ENCODE peak calls at places on chromosomes 16 and 17, in four cellular contexts. One of them, this sample, is unnamed.

GRCh38 chr16:12147681-12148479 is 171.3 kb downstream of the SNX29 start:
- DNase-seq in OCI-LY7: peak
- DNase-seq in lower lobe of right lung: no peak
- DNase-seq in HFFc6: no peak
- DNase-seq in this sample: no peak

GRCh38 chr16:67184453-67185002 is 765 bp upstream of the MATCAP1 start:
- DNase-seq in OCI-LY7: no peak
- DNase-seq in lower lobe of right lung: no peak
- DNase-seq in HFFc6: no peak
- DNase-seq in this sample: no peak

GRCh38 chr17:37086329-37086728 is 137.6 kb downstream of the AATF start:
- DNase-seq in OCI-LY7: no peak
- DNase-seq in lower lobe of right lung: no peak
- DNase-seq in HFFc6: no peak
- DNase-seq in this sample: no peak

GRCh38 chr16:2149630-2150417 is 1.4 kb downstream of the RAB26 start:
- DNase-seq in OCI-LY7: peak
- DNase-seq in lower lobe of right lung: no peak
- DNase-seq in HFFc6: no peak
- DNase-seq in this sample: no peak

GRCh38 chr17:58565389-58566311 is 51.2 kb upstream of the MTMR4 start:
- DNase-seq in OCI-LY7: peak
- DNase-seq in lower lobe of right lung: no peak
- DNase-seq in HFFc6: no peak
- DNase-seq in this sample: no peak

GRCh38 chr17:46197526-46197925 is 4.3 kb upstream of the KANSL1 start:
- DNase-seq in OCI-LY7: no peak
- DNase-seq in lower lobe of right lung: no peak
- DNase-seq in HFFc6: no peak
- DNase-seq in this sample: no peak

GRCh38 chr17:65268832-65269231 is 131.7 kb downstream of the RGS9 start:
- DNase-seq in OCI-LY7: no peak
- DNase-seq in lower lobe of right lung: no peak
- DNase-seq in HFFc6: peak
- DNase-seq in this sample: no peak

GRCh38 chr17:38727661-38728220 is 2.4 kb upstream of the CISD3 start:
- DNase-seq in OCI-LY7: no peak
- DNase-seq in lower lobe of right lung: no peak
- DNase-seq in HFFc6: no peak
- DNase-seq in this sample: no peak

GRCh38 chr16:29290631-29291247 is 115.8 kb downstream of the NPIPB11 start:
- DNase-seq in OCI-LY7: no peak
- DNase-seq in lower lobe of right lung: peak
- DNase-seq in HFFc6: peak
- DNase-seq in this sample: peak

GRCh38 chr17:67274466-67274865 is 29.5 kb upstream of the HELZ start:
- DNase-seq in OCI-LY7: no peak
- DNase-seq in lower lobe of right lung: no peak
- DNase-seq in HFFc6: no peak
- DNase-seq in this sample: no peak

GRCh38 chr17:67276075-67276474 is 31.1 kb upstream of the HELZ start:
- DNase-seq in OCI-LY7: peak
- DNase-seq in lower lobe of right lung: no peak
- DNase-seq in HFFc6: no peak
- DNase-seq in this sample: no peak

GRCh38 chr17:67270411-67270810 is 25.4 kb upstream of the HELZ start:
- DNase-seq in OCI-LY7: no peak
- DNase-seq in lower lobe of right lung: no peak
- DNase-seq in HFFc6: no peak
- DNase-seq in this sample: no peak

GRCh38 chr17:67273900-67274299 is 28.9 kb upstream of the HELZ start:
- DNase-seq in OCI-LY7: no peak
- DNase-seq in lower lobe of right lung: no peak
- DNase-seq in HFFc6: no peak
- DNase-seq in this sample: no peak

DNA sequence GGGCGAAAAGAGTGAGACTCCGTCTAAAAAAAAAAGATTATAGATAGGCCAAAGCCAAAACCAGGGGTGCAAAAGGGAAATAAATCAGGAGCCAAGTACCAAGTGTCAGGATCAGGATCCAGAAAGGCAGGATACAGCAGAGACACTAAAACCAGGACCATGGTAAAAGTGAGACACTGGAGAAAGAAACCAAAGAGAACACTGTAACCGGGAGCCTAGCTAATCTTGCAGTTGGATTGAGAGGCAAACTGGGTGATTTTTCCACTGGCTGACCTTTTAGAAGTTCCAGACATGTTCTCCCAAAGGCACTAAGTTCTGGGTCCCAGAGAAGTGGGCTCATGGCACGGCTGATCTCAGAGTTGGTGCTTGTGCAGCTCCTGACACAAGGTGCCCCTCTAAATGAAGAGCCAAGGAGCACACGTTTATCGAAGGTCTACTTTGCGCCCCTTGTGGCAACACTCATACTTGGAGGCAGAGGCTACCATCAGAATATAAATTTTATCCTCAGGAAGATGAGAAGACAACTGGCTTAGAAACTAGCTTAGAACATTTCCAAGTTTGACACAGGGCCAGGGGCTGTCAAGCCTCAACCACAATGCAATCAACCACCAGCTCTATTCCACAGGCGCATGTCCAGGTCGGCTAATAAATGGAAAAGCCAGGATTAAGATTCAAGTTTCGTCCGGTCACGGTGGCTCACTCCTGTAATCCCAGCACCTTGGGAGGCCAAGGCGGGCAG is 27.5 kb upstream of the HELZ start:
- DNase-seq in OCI-LY7: peak
- DNase-seq in lower lobe of right lung: no peak
- DNase-seq in HFFc6: no peak
- DNase-seq in this sample: no peak
- TF ChIP-seq CTCF in OCI-LY7: peak
- TF ChIP-seq CTCF in lower lobe of right lung: peak
- TF ChIP-seq CTCF in HFFc6: peak
- TF ChIP-seq CTCF in this sample: no peak

DNA sequence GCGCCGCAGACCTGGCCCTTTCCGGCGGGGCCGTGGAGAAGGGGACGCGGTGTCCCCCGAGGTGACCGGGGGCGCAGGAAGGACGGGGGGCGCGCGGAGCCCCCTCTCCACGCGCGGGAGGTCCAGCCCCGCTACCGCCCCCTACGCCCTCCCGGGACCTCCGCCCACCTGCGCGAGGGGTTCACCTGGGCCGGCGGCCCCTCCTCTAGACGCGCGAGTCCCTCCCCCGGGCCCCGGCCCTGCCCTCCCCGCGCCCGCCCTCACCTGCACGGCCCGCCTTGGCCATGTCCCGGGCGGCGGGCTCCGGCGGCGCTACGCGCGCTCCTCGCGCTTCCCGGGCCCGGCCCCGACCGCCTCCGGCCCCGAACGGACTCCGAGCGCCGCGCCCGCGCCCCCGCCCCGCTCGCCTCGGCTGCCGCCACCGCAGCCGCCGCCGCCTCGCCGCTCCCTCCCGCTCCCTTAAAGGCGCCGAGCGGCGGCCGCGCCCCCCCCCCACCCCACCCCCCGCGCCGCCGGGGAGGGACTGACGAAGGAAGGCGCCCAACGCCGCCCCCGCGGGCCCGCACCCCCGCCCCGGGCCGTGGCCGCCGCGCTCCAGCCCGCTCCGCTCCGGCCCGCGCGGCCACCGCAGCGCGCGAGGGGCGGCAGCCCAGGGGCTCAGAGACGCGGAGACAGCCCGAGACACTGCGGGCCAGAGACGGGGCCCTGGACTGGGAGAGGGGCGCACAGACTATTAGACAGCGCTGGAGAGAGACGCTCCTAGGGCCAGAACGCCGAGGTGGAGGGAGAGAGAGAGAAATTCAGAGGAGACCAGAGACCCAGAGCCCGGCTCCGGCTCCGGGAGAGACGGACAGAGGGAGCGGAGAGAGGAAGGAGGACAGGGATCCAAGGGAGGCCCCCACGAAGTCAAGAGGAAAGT is at the start of gene PITPNM3:
- DNase-seq in OCI-LY7: no peak
- DNase-seq in lower lobe of right lung: peak
- DNase-seq in HFFc6: no peak
- DNase-seq in this sample: no peak
- TF ChIP-seq CTCF in OCI-LY7: no peak
- TF ChIP-seq CTCF in lower lobe of right lung: no peak
- TF ChIP-seq CTCF in HFFc6: no peak
- TF ChIP-seq CTCF in this sample: no peak

GRCh38 chr16:55078153-55078552 is 147.5 kb downstream of the IRX5 start:
- DNase-seq in OCI-LY7: no peak
- DNase-seq in lower lobe of right lung: no peak
- DNase-seq in HFFc6: no peak
- DNase-seq in this sample: no peak
- TF ChIP-seq CTCF in OCI-LY7: no peak
- TF ChIP-seq CTCF in lower lobe of right lung: no peak
- TF ChIP-seq CTCF in HFFc6: no peak
- TF ChIP-seq CTCF in this sample: no peak

GRCh38 chr17:55325405-55325804 is 60.6 kb downstream of the HLF start:
- DNase-seq in OCI-LY7: no peak
- DNase-seq in lower lobe of right lung: no peak
- DNase-seq in HFFc6: no peak
- DNase-seq in this sample: no peak
- TF ChIP-seq CTCF in OCI-LY7: no peak
- TF ChIP-seq CTCF in lower lobe of right lung: no peak
- TF ChIP-seq CTCF in HFFc6: no peak
- TF ChIP-seq CTCF in this sample: no peak

DNA sequence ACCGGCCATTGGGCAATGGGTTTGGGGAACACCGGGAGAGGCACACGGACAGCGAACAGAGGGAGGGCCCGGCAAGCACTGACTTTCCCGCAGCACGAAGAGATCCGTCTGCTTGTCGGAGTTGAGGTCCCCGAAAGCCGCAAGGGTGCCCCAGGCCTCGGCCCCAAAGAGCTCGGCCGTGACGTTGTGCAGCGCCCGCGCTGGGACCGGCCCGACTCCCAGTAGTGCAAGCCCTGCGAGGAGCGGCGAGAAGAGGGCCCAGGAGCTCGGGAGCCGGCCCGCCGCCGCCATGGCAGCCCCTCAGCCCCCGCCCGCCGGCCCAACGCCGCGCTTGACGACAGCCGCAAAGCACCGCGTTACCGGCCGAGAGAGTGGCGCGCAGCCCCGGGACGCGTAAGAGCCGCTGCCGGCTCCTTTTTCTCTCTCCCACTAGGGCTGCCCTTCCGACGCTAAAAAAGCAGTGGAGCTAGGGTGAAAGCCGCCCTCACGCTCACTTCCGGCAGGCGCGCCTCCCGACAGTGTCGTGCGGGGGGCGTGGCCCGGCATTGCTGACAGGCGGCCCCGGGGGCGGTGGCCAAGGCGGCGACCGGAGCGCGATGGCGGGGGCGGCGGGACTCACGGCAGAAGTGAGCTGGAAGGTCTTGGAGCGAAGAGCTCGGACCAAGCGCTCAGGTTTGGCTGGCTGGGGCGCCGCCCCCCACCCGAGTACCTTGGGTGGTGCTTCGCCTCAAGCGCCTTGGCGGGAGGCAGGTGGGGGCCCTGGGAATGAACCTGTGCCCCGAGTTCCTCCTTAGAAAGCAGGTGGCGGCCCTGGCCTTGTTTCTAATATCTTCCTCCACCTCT is at the start of the genes ITFG1 and PHKB:
- DNase-seq in OCI-LY7: peak
- DNase-seq in lower lobe of right lung: peak
- DNase-seq in HFFc6: peak
- DNase-seq in this sample: peak
- TF ChIP-seq CTCF in OCI-LY7: peak
- TF ChIP-seq CTCF in lower lobe of right lung: peak
- TF ChIP-seq CTCF in HFFc6: peak
- TF ChIP-seq CTCF in this sample: no peak

DNA sequence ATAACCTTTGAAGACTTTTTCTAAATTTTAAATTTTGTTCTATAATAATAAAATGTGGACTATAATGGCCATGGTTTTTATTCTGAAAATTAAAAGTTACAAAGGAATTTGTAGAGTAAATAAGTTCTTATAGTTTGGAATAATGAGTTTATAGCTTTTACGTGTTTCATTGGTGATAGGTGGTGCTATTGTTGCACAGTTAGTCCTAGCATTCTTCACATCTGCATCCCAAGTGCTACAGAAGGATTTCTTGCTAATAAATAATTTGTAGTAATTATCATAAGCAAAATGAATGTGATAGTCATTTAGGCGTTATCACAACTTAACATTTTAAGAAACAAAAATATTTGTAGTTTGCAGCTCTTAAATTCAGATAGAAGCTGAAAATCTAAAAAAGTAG is 67.9 kb downstream of the BCAS3 start:
- DNase-seq in OCI-LY7: no peak
- DNase-seq in lower lobe of right lung: no peak
- DNase-seq in HFFc6: no peak
- DNase-seq in this sample: no peak
- TF ChIP-seq CTCF in OCI-LY7: peak
- TF ChIP-seq CTCF in lower lobe of right lung: no peak
- TF ChIP-seq CTCF in HFFc6: no peak
- TF ChIP-seq CTCF in this sample: peak

GRCh38 chr17:18184143-18185007 is 747 bp downstream of the ALKBH5 start:
- DNase-seq in OCI-LY7: peak
- DNase-seq in lower lobe of right lung: peak
- DNase-seq in HFFc6: peak
- DNase-seq in this sample: peak

GRCh38 chr17:18182190-18182977 is 1.2 kb upstream of the ALKBH5 start:
- DNase-seq in OCI-LY7: no peak
- DNase-seq in lower lobe of right lung: no peak
- DNase-seq in HFFc6: no peak
- DNase-seq in this sample: peak

GRCh38 chr17:18185391-18185790 is 1.8 kb downstream of the ALKBH5 start:
- DNase-seq in OCI-LY7: peak
- DNase-seq in lower lobe of right lung: no peak
- DNase-seq in HFFc6: peak
- DNase-seq in this sample: no peak

GRCh38 chr17:18182978-18183333 is 672 bp upstream of the ALKBH5 start:
- DNase-seq in OCI-LY7: peak
- DNase-seq in lower lobe of right lung: peak
- DNase-seq in HFFc6: peak
- DNase-seq in this sample: peak

GRCh38 chr17:18183334-18184142 is at the start of gene ALKBH5:
- DNase-seq in OCI-LY7: peak
- DNase-seq in lower lobe of right lung: peak
- DNase-seq in HFFc6: peak
- DNase-seq in this sample: peak
- TF ChIP-seq CTCF in OCI-LY7: peak
- TF ChIP-seq CTCF in lower lobe of right lung: no peak
- TF ChIP-seq CTCF in HFFc6: peak
- TF ChIP-seq CTCF in this sample: peak

This sample was measured in psoas muscle.